ENCODE peak calls at places on chromosomes 16 and 17, in four cellular contexts. Y, P, G and K are unnamed samples.

GRCh38 chr17:57106107-57106835 is 21.2 kb downstream of the AKAP1 start:
- DNase-seq in Y (no peak), P (peak), G (no peak), K (peak)

GRCh38 chr17:78132086-78132676 is 1.6 kb downstream of the TMC8 start:
- DNase-seq in Y (no peak), P (no peak), G (peak), K (no peak)

GRCh38 chr17:32349503-32349853 is 479 bp upstream of the ZNF207 start:
- DNase-seq in Y (no peak), P (no peak), G (no peak), K (peak)

GRCh38 chr16:17228048-17228707 is 242.6 kb downstream of the XYLT1 start:
- DNase-seq in Y (no peak), P (no peak), G (peak), K (no peak)

GRCh38 chr17:82153295-82153691 is 55.3 kb upstream of the FASN start:
- DNase-seq in Y (no peak), P (no peak), G (no peak), K (peak)

GRCh38 chr16:89351645-89352044 is 134.1 kb downstream of the ZNF778 start:
- DNase-seq in Y (no peak), P (no peak), G (no peak), K (no peak)

GRCh38 chr16:13829712-13830304 is 90.1 kb upstream of the ERCC4 start:
- DNase-seq in Y (no peak), P (no peak), G (no peak), K (no peak)

GRCh38 chr17:81000631-81001357 is 9.2 kb downstream of the CHMP6 start:
- DNase-seq in Y (no peak), P (peak), G (no peak), K (peak)

GRCh38 chr16:12002447-12003006 is 26.0 kb downstream of the SNX29 start:
- DNase-seq in Y (no peak), P (no peak), G (no peak), K (no peak)

GRCh38 chr17:78922876-78923498 is 2.2 kb downstream of the TIMP2 start:
- DNase-seq in Y (no peak), P (no peak), G (no peak), K (no peak)

GRCh38 chr17:29256116-29256515 is 9.5 kb downstream of the CRYBA1 start:
- DNase-seq in Y (no peak), P (no peak), G (no peak), K (no peak)

GRCh38 chr17:79777166-79777843 is 643 bp upstream of the CBX2 start:
- DNase-seq in Y (no peak), P (peak), G (no peak), K (no peak)

GRCh38 chr17:76270770-76271668 is 5.9 kb downstream of the UBALD2 start:
- DNase-seq in Y (no peak), P (no peak), G (no peak), K (peak)

GRCh38 chr17:74678541-74678940 is 34.2 kb downstream of the CD300LF start:
- DNase-seq in Y (no peak), P (no peak), G (no peak), K (no peak)

GRCh38 chr17:74825003-74825627 is 34.6 kb downstream of the GRIN2C start:
- DNase-seq in Y (no peak), P (no peak), G (no peak), K (no peak)

GRCh38 chr17:27970587-27970986 is 71.9 kb upstream of the NLK start:
- DNase-seq in Y (no peak), P (no peak), G (peak), K (no peak)

GRCh38 chr17:2487306-2487705 is 24.4 kb downstream of the METTL16 start:
- DNase-seq in Y (no peak), P (no peak), G (no peak), K (no peak)

GRCh38 chr17:47978324-47978723 is 7.4 kb downstream of the CDK5RAP3 start:
- DNase-seq in Y (no peak), P (peak), G (peak), K (peak)
- TF ChIP-seq MXI1 in Y (no peak), P (no peak), G (no peak), K (no peak)

DNA sequence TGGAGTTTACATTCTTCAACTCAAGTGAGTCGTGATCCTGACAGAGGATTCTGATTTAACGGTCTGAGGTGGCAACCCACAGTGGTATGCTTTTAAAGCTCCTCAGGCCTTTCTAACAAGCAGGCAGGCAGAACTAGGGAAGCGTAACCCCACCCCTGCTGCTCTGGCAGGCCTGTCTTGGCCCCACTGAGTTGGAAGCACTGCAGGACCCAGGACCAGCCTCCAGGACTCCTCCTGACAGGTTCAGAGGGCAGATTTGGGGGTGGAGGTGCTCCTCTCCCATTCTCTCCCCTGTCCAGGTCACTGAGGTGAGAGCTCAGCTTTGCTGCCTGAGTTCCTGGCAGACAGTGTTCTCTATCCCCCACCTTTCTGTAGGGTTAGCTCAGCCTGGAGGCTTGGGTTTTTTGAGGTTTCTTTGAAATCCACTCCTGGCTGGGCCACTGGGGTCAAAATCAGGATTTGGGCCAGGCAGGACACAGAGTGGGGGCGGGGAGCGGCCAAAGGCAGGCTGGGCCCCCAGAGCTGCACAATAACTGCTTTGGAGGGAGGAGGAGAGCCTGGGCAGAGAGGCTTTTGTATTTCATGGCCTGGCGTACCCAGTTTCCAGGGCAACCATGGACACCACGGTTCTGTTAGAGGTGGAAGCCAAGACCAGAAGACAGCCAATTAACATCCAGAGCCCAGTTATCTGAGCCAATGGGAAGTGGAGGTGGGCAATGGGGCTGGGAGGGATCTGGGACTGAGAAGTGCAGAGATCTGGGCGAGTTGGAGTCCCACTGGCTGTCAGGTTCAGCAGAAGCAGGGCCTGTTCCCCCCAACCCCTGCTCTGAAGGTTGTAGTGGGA is 9.5 kb downstream of the MRPL27 start:
- DNase-seq in Y (no peak), P (peak), G (no peak), K (peak)
- TF ChIP-seq MAX in Y (no peak), P (no peak), G (no peak), K (no peak)

GRCh38 chr17:35460354-35460851 is 11.8 kb upstream of the SLFN13 start:
- DNase-seq in Y (peak), P (no peak), G (peak), K (peak)
- TF ChIP-seq MXI1 in Y (no peak), P (no peak), G (no peak), K (no peak)

DNA sequence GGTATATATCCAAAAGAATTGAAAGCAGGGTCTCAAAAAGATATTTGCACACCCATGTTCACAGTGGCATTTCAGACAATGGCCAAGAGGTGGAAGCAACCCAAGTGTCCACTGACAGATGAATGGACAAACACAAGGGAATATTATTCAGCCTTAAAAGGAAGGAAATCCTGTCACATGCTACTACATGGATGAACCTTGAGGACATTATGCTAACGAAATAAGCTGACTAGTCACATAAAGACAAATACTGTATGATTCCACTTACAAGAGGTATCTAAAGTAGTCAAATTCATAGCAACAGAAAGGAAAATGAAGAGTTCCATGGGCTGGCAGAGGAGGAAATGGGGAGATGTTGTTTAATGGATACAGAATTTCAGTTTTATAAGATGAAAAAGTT is 41.4 kb downstream of the TEX2 start:
- DNase-seq in Y (no peak), P (no peak), G (no peak), K (no peak)
- TF ChIP-seq MAX in Y (no peak), P (no peak), G (no peak), K (no peak)

GRCh38 chr17:46815474-46816353 is 2.8 kb downstream of the WNT3 start:
- DNase-seq in Y (no peak), P (no peak), G (no peak), K (no peak)

GRCh38 chr17:46811978-46812583 is 6.4 kb downstream of the WNT3 start:
- DNase-seq in Y (no peak), P (no peak), G (no peak), K (no peak)

GRCh38 chr17:46812624-46813318 is 5.7 kb downstream of the WNT3 start:
- DNase-seq in Y (no peak), P (no peak), G (no peak), K (no peak)

GRCh38 chr17:46813920-46814319 is 4.6 kb downstream of the WNT3 start:
- DNase-seq in Y (no peak), P (no peak), G (no peak), K (no peak)

DNA sequence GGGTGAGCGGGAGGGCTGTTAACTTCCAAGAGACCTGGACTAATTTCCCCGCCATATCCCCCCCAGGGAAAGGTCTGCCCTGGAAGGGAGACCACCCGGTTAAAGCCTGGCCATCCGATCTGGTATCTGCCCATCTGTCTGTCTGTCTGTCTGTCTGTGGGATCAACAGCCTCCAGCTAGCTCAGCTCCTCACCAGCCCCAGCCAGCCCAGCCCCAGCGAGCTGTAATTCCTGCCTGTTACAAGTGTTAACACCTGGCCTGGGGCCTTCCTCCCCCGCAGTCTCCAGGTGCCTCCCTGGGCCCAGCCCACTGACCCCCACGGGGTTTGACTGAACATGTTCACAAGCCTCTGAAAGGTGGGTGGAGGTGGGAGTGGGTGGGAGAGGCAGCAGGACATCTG is 4.0 kb downstream of the WNT3 start:
- DNase-seq in Y (no peak), P (no peak), G (no peak), K (no peak)
- TF ChIP-seq MXI1 in Y (no peak), P (no peak), G (no peak), K (no peak)

GRCh38 chr17:72107100-72107499 is 13.7 kb upstream of the SOX9 start:
- DNase-seq in Y (no peak), P (no peak), G (no peak), K (no peak)

GRCh38 chr17:72110231-72110952 is 10.4 kb upstream of the SOX9 start:
- DNase-seq in Y (no peak), P (no peak), G (no peak), K (no peak)

GRCh38 chr17:72110953-72111339 is 9.9 kb upstream of the SOX9 start:
- DNase-seq in Y (no peak), P (no peak), G (no peak), K (peak)

GRCh38 chr17:72113751-72114150 is 7.1 kb upstream of the SOX9 start:
- DNase-seq in Y (no peak), P (no peak), G (no peak), K (peak)

GRCh38 chr17:72111374-72111773 is 9.4 kb upstream of the SOX9 start:
- DNase-seq in Y (no peak), P (no peak), G (no peak), K (peak)
- TF ChIP-seq MAX in Y (no peak), P (peak), G (no peak), K (no peak)

DNA sequence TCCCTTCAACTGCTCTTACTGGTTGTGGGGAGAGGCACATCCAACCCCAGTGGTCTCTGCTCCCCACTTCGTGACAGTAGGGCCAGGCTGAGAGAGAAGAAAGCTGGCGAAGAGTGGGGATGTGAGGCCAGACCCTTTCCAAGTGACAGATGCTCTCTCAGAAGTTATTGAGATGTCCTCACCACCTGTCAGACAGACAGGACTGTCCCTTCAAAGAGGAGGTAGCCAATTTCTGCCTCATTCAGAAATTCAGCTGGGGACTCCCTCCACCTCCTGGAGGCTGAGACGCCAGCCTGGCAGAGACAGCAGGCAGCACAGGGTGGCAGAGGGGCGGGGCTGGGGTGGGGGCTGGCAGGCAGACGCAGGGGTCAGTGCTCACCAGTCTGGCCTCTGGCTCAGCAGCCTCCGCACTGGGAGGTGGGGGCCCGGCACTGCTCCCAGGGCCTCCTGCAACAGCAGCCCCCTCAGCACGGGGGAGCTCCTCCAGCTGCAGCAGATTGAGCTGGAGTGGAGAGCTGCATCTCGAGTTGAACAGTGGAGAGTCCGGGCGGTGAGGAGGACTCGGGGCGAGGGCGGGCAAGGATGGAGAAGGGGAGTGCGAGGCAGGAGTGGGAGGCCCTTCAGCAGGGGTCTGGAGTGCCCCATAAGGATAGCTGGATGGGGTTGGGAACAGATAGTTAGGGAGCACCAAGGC is 9.2 kb downstream of the PER1 start:
- DNase-seq in Y (no peak), P (no peak), G (no peak), K (no peak)
- TF ChIP-seq MXI1 in Y (no peak), P (no peak), G (no peak), K (no peak)

GRCh38 chr17:46940692-46941404 is 17.9 kb downstream of the GOSR2 start:
- DNase-seq in Y (no peak), P (peak), G (peak), K (peak)

GRCh38 chr17:46942441-46943217 is 19.7 kb downstream of the GOSR2 start:
- DNase-seq in Y (no peak), P (peak), G (peak), K (peak)

GRCh38 chr17:46944931-46945330 is 22.0 kb downstream of the GOSR2 start:
- DNase-seq in Y (no peak), P (no peak), G (no peak), K (no peak)

GRCh38 chr17:46943218-46943510 is 20.2 kb downstream of the GOSR2 start:
- DNase-seq in Y (no peak), P (no peak), G (no peak), K (no peak)

GRCh38 chr17:46943511-46944393 is 20.8 kb downstream of the GOSR2 start:
- DNase-seq in Y (no peak), P (peak), G (peak), K (peak)
- TF ChIP-seq MAX in Y (no peak), P (peak), G (peak), K (peak)